ENCODE peak calls at places on chromosomes 12 and 14, in seven cellular contexts. O is K562, F is Panc1, K is astrocyte of the spinal cord, J is GM12864, S is upper lobe of right lung, X is suprapubic skin. L is an unnamed sample.

GRCh38 chr14:72788972-72789728 is 104.8 kb downstream of the DPF3 start:
- DNase-seq in F (no peak), S (no peak), X (peak; percentile 53), O (no peak), K (no peak), J (no peak), L (no peak)

GRCh38 chr12:82486524-82487235 is 128.4 kb downstream of the METTL25 start:
- DNase-seq in S (no peak), K (peak; percentile 67), J (no peak), O (no peak), X (no peak), F (no peak), L (no peak)

GRCh38 chr12:30908389-30909087 is 18.0 kb upstream of the TSPAN11 start:
- DNase-seq in K (peak; percentile 97), S (no peak), X (no peak), O (no peak), F (no peak), J (no peak), L (peak; percentile 32)

GRCh38 chr12:128801879-128802391 is 21.8 kb downstream of the SLC15A4 start:
- DNase-seq in K (peak; percentile 49), S (no peak), J (no peak), X (no peak), F (no peak), O (no peak), L (no peak)

GRCh38 chr14:77561881-77562280 is 54.6 kb downstream of the SPTLC2 start:
- DNase-seq in O (no peak), K (no peak), J (no peak), X (no peak), F (no peak), S (no peak), L (peak; percentile 49)

GRCh38 chr14:70571139-70571538 is 29.3 kb downstream of the MED6 start:
- DNase-seq in J (no peak), S (no peak), O (no peak), F (no peak), X (no peak), K (no peak), L (no peak)

GRCh38 chr14:75566321-75566720 is 12.1 kb upstream of the FLVCR2 start:
- DNase-seq in O (no peak), X (no peak), F (peak; percentile 72), J (no peak), S (no peak), K (no peak), L (peak; percentile 79)

GRCh38 chr12:74111688-74112360 is 425.8 kb upstream of the ATXN7L3B start:
- DNase-seq in K (peak; percentile 46), F (no peak), X (no peak), O (peak; percentile 67), S (peak; percentile 34), J (no peak), L (no peak)

GRCh38 chr12:117707861-117708260 is 260.9 kb downstream of the KSR2 start:
- DNase-seq in X (no peak), O (no peak), K (no peak), S (no peak), F (no peak), J (no peak), L (no peak)

GRCh38 chr14:101826359-101826758 is 64.8 kb downstream of the PPP2R5C start:
- DNase-seq in F (no peak), X (no peak), J (no peak), S (no peak), O (no peak), K (no peak), L (no peak)

GRCh38 chr14:69924181-69924580 is 45.0 kb downstream of the SMOC1 start:
- DNase-seq in F (no peak), J (no peak), O (no peak), K (peak; percentile 25), S (no peak), X (no peak), L (no peak)

GRCh38 chr12:22759769-22760674 is 135.1 kb downstream of the ETNK1 start:
- DNase-seq in X (no peak), K (no peak), F (no peak), J (no peak), S (no peak), O (no peak), L (no peak)

GRCh38 chr12:104458645-104459555 is 2.2 kb downstream of the CHST11 start:
- DNase-seq in J (no peak), O (no peak), F (no peak), K (peak; percentile 36), S (peak; percentile 74), X (no peak), L (no peak)

GRCh38 chr12:128140551-128140950 is 126.4 kb upstream of the TMEM132C start:
- DNase-seq in F (no peak), X (no peak), S (no peak), J (no peak), O (no peak), K (no peak), L (no peak)

GRCh38 chr14:76546426-76547221 is 170.7 kb downstream of the ESRRB start:
- DNase-seq in O (peak; percentile 50), F (peak; percentile 5), J (no peak), X (no peak), S (no peak), K (no peak), L (no peak)

GRCh38 chr12:119693006-119693405 is 25.1 kb downstream of the PRKAB1 start:
- DNase-seq in S (no peak), O (no peak), X (no peak), J (no peak), F (no peak), K (peak; percentile 88), L (peak; percentile 96)

GRCh38 chr14:90698379-90698869 is 117.8 kb downstream of the TTC7B start:
- DNase-seq in J (no peak), K (peak; percentile 77), O (no peak), F (no peak), S (no peak), X (no peak), L (no peak)

GRCh38 chr14:99200654-99201005 is 71.4 kb downstream of the BCL11B start:
- DNase-seq in K (no peak), F (no peak), J (no peak), S (no peak), O (no peak), X (no peak), L (no peak)

GRCh38 chr12:64025174-64025958 is 180.9 kb downstream of the SRGAP1 start:
- DNase-seq in F (no peak), S (no peak), J (no peak), K (no peak), X (no peak), O (no peak), L (no peak)

GRCh38 chr14:36655571-36655962 is 6.1 kb upstream of the PAX9 start:
- DNase-seq in S (no peak), F (no peak), J (no peak), X (no peak), O (no peak), K (no peak), L (no peak)

GRCh38 chr14:31161274-31161673 is 46.3 kb downstream of the HECTD1 start:
- DNase-seq in X (no peak), S (no peak), J (no peak), O (no peak), K (no peak), F (no peak), L (no peak)
- H3K4me3 ChIP-seq in X (no peak overlapping the region), S (no peak overlapping the region), J (no peak overlapping the region), O (no peak overlapping the region), K (no peak overlapping the region), F (no peak overlapping the region), L (no peak overlapping the region)

GRCh38 chr12:69779928-69780327 is 41.3 kb downstream of the RAB3IP start:
- DNase-seq in X (no peak), K (peak; percentile 42), O (peak; percentile 71), J (peak; percentile 13), S (no peak), F (no peak), L (no peak)
- TF ChIP-seq CTCF in X (no peak), K (peak; percentile 60), O (peak; percentile 72), J (peak; percentile 71), S (peak; percentile 17), F (peak; percentile 78), L (peak; percentile 76)

GRCh38 chr12:51351913-51352532 is 5.5 kb upstream of the CELA1 start:
- DNase-seq in F (no peak), O (peak; percentile 82), X (no peak), S (no peak), J (no peak), K (peak; percentile 65), L (peak; percentile 17)

GRCh38 chr12:51349026-51349425 is 2.5 kb upstream of the CELA1 start:
- DNase-seq in S (no peak), F (no peak), K (no peak), X (no peak), O (no peak), J (no peak), L (no peak)

GRCh38 chr12:51346581-51346980 is at the start of gene CELA1:
- DNase-seq in X (no peak), O (no peak), K (no peak), S (no peak), F (no peak), J (no peak), L (no peak)

GRCh38 chr12:51345681-51346080 is 798 bp downstream of the CELA1 start:
- DNase-seq in J (no peak), O (peak; percentile 53), S (no peak), K (peak; percentile 33), F (no peak), X (no peak), L (no peak)

DNA sequence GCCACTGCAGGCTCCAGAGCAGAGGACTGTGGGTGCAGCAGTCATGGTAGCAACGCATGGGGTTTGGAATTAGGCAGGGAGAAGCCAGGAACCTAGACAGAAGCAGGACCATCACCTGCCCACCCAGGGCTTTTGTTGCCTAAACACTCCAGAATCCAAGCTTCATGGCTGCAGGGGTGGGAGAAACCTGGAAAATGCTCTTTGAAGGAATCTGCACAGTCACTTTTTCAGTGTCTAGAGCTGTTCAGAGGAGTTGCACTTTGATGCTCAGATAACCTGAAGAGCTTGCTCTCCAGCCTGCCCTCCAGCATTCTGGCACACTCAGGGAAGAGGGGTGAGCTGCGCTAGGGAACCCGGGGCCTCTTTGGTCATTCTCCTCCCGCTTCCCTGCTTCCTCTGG is 1.6 kb upstream of the CELA1 start:
- DNase-seq in F (no peak), S (no peak), K (no peak), X (no peak), O (no peak), J (no peak), L (no peak)
- H3K4me3 ChIP-seq in F (no peak overlapping the region), S (no peak overlapping the region), K (no peak overlapping the region), X (no peak overlapping the region), O (no peak overlapping the region), J (no peak overlapping the region), L (no peak overlapping the region)

GRCh38 chr12:131449027-131449426 is 261.9 kb upstream of the SFSWAP start:
- DNase-seq in O (no peak), S (no peak), J (no peak), X (no peak), K (no peak), F (no peak), L (no peak)

GRCh38 chr12:131455218-131455506 is 255.7 kb upstream of the SFSWAP start:
- DNase-seq in J (no peak), F (no peak), X (no peak), K (no peak), S (peak; percentile 36), O (no peak), L (no peak)

GRCh38 chr12:131455581-131456110 is 255.2 kb upstream of the SFSWAP start:
- DNase-seq in K (no peak), O (no peak), F (no peak), S (peak; percentile 57), J (no peak), X (no peak), L (no peak)

GRCh38 chr12:131454418-131455217 is 256.3 kb upstream of the SFSWAP start:
- DNase-seq in S (peak; percentile 74), J (peak; percentile 37), K (no peak), F (peak; percentile 13), X (no peak), O (peak; percentile 76), L (no peak)

GRCh38 chr12:131452444-131452860 is 258.4 kb upstream of the SFSWAP start:
- DNase-seq in F (no peak), X (no peak), S (peak; percentile 66), O (peak; percentile 66), J (no peak), K (no peak), L (no peak)
- TF ChIP-seq CTCF in F (peak; percentile 81), X (no peak), S (peak; percentile 35), O (peak; percentile 83), J (peak; percentile 68), K (no peak), L (peak; percentile 54)

L was measured in LNCaP clone FGC.